ENCODE peak calls at places on chromosomes 4 and X, in six cellular contexts. V is lung; P is psoas muscle; H is fibroblast of lung; X is CD8-positive, alpha-beta memory T cell; J is IMR-90. F is an unnamed sample. For H3K9me3, the result is how much of the 10 kb centered on the place peaks cover.

GRCh38 chr4:13543648-13544555 is at the start of gene NKX3-2:
- DNase-seq in V (no peak), P (no peak), H (no peak), X (no peak), J (peak), F (peak)

GRCh38 chrX:118847676-118848075 is 24.1 kb downstream of the ZCCHC12 start:
- DNase-seq in V (no peak), P (no peak), H (peak), X (peak), J (peak), F (no peak)

GRCh38 chrX:71953391-71953790 is 42.7 kb downstream of the NHSL2 start:
- DNase-seq in V (no peak), P (no peak), H (no peak), X (no peak), J (no peak), F (no peak)

GRCh38 chr4:41072021-41072777 is 142.1 kb downstream of the APBB2 start:
- DNase-seq in V (no peak), P (no peak), H (no peak), X (no peak), J (no peak), F (no peak)

GRCh38 chrX:53374222-53374820 is 48.1 kb downstream of the SMC1A start:
- DNase-seq in V (no peak), P (no peak), H (no peak), X (no peak), J (peak), F (peak)

GRCh38 chrX:99722094-99722493 is 688.0 kb downstream of the PCDH19 start:
- DNase-seq in V (no peak), P (no peak), H (no peak), X (no peak), J (no peak), F (no peak)

GRCh38 chrX:2629316-2630168 is 61.6 kb upstream of the CD99 start:
- DNase-seq in V (no peak), P (no peak), H (no peak), X (no peak), J (no peak), F (no peak)

GRCh38 chrX:153723351-153724251 is 586 bp downstream of the BCAP31 start:
- DNase-seq in V (peak), P (peak), H (peak), X (no peak), J (peak), F (peak)

GRCh38 chr4:31045724-31046318 is 325.7 kb downstream of the PCDH7 start:
- DNase-seq in V (peak), P (no peak), H (peak), X (no peak), J (peak), F (no peak)

GRCh38 chr4:119478446-119479179 is 150.0 kb downstream of the PDE5A start:
- DNase-seq in V (no peak), P (no peak), H (no peak), X (no peak), J (peak), F (no peak)

GRCh38 chrX:85611926-85612325 is 232.5 kb upstream of the POF1B start:
- DNase-seq in V (no peak), P (no peak), H (peak), X (no peak), J (peak), F (no peak)

GRCh38 chrX:13142891-13143290 is 98.5 kb upstream of the FAM9C start:
- DNase-seq in V (no peak), P (no peak), H (no peak), X (no peak), J (no peak), F (no peak)

GRCh38 chrX:124226129-124226528 is 106.3 kb upstream of the TEX13D start:
- DNase-seq in V (no peak), P (no peak), H (no peak), X (no peak), J (no peak), F (no peak)

GRCh38 chr4:47639531-47639930 is 154.5 kb downstream of the ATP10D start:
- DNase-seq in V (no peak), P (no peak), H (no peak), X (no peak), J (peak), F (peak)

GRCh38 chr4:123158576-123158975 is 236.2 kb upstream of the NUDT6 start:
- DNase-seq in V (no peak), P (no peak), H (no peak), X (no peak), J (no peak), F (no peak)

GRCh38 chr4:125703443-125703842 is 388.7 kb downstream of the FAT4 start:
- DNase-seq in V (no peak), P (no peak), H (peak), X (no peak), J (peak), F (no peak)

GRCh38 chr4:141425124-141425523 is 204.4 kb downstream of the ZNF330 start:
- DNase-seq in V (no peak), P (no peak), H (peak), X (no peak), J (peak), F (no peak)

GRCh38 chr4:100754741-100755140 is 236.9 kb upstream of the EMCN start:
- DNase-seq in V (no peak), P (no peak), H (no peak), X (no peak), J (no peak), F (no peak)

DNA sequence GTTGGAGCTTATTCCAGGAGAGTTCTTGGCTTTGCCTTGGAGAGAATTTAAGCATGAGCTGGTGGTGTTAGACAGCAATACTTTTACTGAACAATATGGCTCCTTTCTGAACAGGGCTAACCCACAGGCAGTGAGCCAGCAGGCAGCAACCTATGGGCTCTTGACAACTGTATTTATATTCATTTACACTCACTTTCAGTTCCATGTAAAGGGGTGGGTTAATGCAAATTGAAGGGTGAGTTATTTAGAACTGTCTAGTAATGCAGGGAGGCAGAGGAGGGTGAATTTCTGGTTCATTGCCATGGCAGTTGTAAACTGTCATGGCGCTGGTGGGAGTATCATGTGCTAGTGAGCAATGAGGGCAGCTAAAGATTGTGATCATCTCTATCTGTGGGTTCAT is 15.7 kb downstream of the FOXR2 start:
- DNase-seq in V (no peak), P (no peak), H (no peak), X (no peak), J (no peak), F (no peak)
- H3K9me3 ChIP-seq in V (under half), P (under half), H (under half), X (under half), J (under half), F (under half)

GRCh38 chrX:47196098-47196497 is 2.5 kb downstream of the UBA1 start:
- DNase-seq in V (no peak), P (no peak), H (no peak), X (no peak), J (no peak), F (no peak)
- H3K4me3 ChIP-seq in V (no peak), P (peak), H (no peak), X (no peak), J (no peak), F (no peak)

DNA sequence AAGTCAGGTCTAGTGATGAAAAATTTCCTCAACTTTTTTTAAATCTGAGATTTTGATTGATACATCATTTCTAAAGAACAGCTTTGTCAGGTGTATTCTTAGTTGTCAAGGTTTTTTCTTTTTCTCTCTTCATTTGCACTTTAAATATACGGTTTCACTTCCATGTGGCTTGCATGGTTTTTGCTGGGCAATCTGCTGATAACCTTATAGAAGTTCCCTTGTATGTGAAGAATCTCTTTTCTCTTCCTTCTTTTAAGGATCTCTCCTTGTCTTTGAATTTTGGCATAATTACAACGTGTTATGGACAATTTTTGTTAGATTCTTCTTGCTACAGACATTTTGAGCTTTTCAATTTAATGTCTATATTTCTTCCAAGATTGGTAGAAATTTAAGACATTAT is 76.4 kb downstream of the ZNF721 start:
- DNase-seq in V (no peak), P (no peak), H (no peak), X (no peak), J (no peak), F (no peak)
- H3K9me3 ChIP-seq in V (under half), P (half or more), H (under half), X (half or more), J (half or more), F (under half)

GRCh38 chr4:107283587-107284559 is 247.8 kb upstream of the DKK2 start:
- DNase-seq in V (no peak), P (no peak), H (peak), X (no peak), J (peak), F (peak)
- H3K4me3 ChIP-seq in V (no peak), P (no peak), H (no peak), X (no peak), J (no peak), F (no peak)

DNA sequence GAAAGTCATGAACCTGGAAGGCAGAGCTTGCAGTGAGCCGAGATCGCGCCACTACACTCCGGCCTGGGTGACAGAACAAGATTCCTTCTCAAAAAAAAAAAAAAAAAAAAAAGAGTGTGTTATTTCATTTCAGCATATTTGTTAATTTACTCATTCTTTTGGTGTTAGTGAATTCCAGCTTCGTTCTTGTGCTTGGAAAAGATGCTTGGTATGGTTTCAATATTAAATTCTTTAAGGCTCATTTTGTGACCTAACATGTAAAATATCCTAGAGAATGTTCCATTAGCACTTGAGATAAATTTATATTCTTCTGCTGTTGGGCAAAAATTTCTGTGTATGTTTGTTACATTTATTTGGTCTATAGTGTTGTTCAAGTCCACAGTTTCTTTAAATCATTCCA is 66.8 kb downstream of the SPIN3 start:
- DNase-seq in V (no peak), P (no peak), H (no peak), X (no peak), J (no peak), F (no peak)
- H3K9me3 ChIP-seq in V (under half), P (under half), H (under half), X (under half), J (under half), F (under half)

GRCh38 chr4:25552580-25553271 is 102.9 kb upstream of the SLC34A2 start:
- DNase-seq in V (peak), P (no peak), H (no peak), X (no peak), J (no peak), F (peak)
- H3K4me3 ChIP-seq in V (no peak), P (no peak), H (no peak), X (no peak), J (no peak), F (no peak)

GRCh38 chrX:57270980-57271379 is 15.5 kb upstream of the FAAH2 start:
- DNase-seq in V (no peak), P (no peak), H (no peak), X (no peak), J (no peak), F (no peak)

GRCh38 chrX:57267308-57267707 is 19.2 kb upstream of the FAAH2 start:
- DNase-seq in V (no peak), P (peak), H (no peak), X (no peak), J (no peak), F (no peak)

GRCh38 chrX:57265126-57265525 is 21.4 kb upstream of the FAAH2 start:
- DNase-seq in V (no peak), P (no peak), H (no peak), X (no peak), J (no peak), F (no peak)

GRCh38 chrX:57266275-57266674 is 20.2 kb upstream of the FAAH2 start:
- DNase-seq in V (no peak), P (peak), H (no peak), X (no peak), J (no peak), F (no peak)

GRCh38 chrX:57266871-57267270 is 19.6 kb upstream of the FAAH2 start:
- DNase-seq in V (no peak), P (no peak), H (no peak), X (no peak), J (no peak), F (no peak)
- H3K9me3 ChIP-seq in V (under half), P (under half), H (under half), X (under half), J (under half), F (under half)

GRCh38 chr4:2715426-2715825 is 40.7 kb downstream of the TNIP2 start:
- DNase-seq in V (no peak), P (no peak), H (no peak), X (no peak), J (no peak), F (no peak)

GRCh38 chr4:2714918-2715317 is 41.2 kb downstream of the TNIP2 start:
- DNase-seq in V (no peak), P (no peak), H (no peak), X (no peak), J (no peak), F (no peak)

GRCh38 chr4:2713337-2713736 is 42.8 kb downstream of the TNIP2 start:
- DNase-seq in V (no peak), P (no peak), H (no peak), X (no peak), J (no peak), F (no peak)

GRCh38 chr4:2712261-2712842 is 43.8 kb downstream of the TNIP2 start:
- DNase-seq in V (no peak), P (peak), H (peak), X (no peak), J (no peak), F (no peak)

DNA sequence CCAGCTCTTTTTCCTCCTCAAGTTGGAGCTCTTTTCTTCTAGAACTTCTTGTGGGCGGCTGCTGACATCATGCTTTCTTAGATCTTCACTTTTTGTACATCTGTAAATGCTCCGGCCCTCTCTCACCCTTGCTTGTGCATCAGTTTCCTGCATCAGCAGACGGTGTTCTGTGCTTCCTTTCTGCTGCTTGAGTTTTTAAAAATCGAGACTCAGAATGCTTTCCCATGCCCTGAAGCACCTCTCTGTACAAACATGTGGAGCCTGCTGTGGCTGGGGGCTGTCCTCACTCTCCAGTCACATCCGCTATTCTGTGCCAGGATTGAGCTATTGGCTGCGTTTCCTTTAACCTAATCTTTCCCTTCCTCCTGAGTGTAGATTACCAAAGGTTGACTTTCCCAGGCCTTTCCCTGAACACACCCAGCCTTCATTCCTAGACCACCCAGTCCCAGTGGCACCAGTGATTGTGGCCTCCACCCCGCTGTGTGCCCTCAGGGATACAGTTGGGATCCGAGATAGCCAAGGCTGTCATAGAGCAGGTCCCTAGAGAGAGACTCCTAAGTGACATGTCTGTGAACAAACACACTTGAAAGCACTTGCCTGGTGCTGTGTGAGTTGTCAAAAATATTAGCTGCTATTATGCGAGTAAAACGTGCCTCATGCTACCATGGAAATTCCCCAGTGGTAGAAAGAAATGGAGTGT is 41.9 kb downstream of the TNIP2 start:
- DNase-seq in V (peak), P (no peak), H (peak), X (peak), J (peak), F (no peak)
- H3K4me3 ChIP-seq in V (no peak), P (no peak), H (no peak), X (no peak), J (no peak), F (no peak)

GRCh38 chr4:169330811-169331210 is 60.1 kb upstream of the SH3RF1 start:
- DNase-seq in V (no peak), P (no peak), H (no peak), X (no peak), J (no peak), F (no peak)

GRCh38 chr4:169333265-169333664 is 62.5 kb upstream of the SH3RF1 start:
- DNase-seq in V (no peak), P (no peak), H (no peak), X (no peak), J (no peak), F (no peak)

GRCh38 chr4:169334335-169334734 is 63.6 kb upstream of the SH3RF1 start:
- DNase-seq in V (no peak), P (no peak), H (no peak), X (no peak), J (no peak), F (no peak)

GRCh38 chr4:169330095-169330494 is 59.3 kb upstream of the SH3RF1 start:
- DNase-seq in V (no peak), P (no peak), H (no peak), X (no peak), J (no peak), F (no peak)

GRCh38 chr4:169332595-169332994 is 61.8 kb upstream of the SH3RF1 start:
- DNase-seq in V (no peak), P (no peak), H (no peak), X (no peak), J (no peak), F (no peak)
- H3K9me3 ChIP-seq in V (under half), P (under half), H (under half), X (under half), J (under half), F (under half)

GRCh38 chr4:8013976-8014726 is 74.5 kb upstream of the AFAP1 start:
- DNase-seq in V (no peak), P (peak), H (no peak), X (no peak), J (no peak), F (no peak)
- H3K4me3 ChIP-seq in V (no peak), P (no peak), H (no peak), X (no peak), J (no peak), F (no peak)

F was measured in MG63.